ENCODE peak calls at places on chromosomes 1 and 21, in eight cellular contexts. D is GM23338; A is uterus; J is right lobe of liver; R is dermis blood vessel endothelial cell; N is effector CD4-positive, alpha-beta T cell; Z is stimulated activated CD4-positive, alpha-beta T cell treated with anti-CD3 and anti-CD28 coated beads, Interleukin-4, amount 100 ng/mL, for 48 hours; U is CD4-positive, alpha-beta memory T cell. K is an unnamed sample.

GRCh38 chr1:158952416-158952815 is 21.1 kb downstream of the PYHIN1 start:
- DNase-seq in D (no peak), A (no peak), J (no peak), R (no peak), N (no peak), Z (no peak), U (no peak), K (no peak)

GRCh38 chr1:156657971-156658319 is 16.0 kb downstream of the BCAN start:
- DNase-seq in D (no peak), A (no peak), J (no peak), R (no peak), N (no peak), Z (no peak), U (no peak), K (no peak)

GRCh38 chr21:35423694-35424093 is 374.6 kb upstream of the RUNX1 start:
- DNase-seq in D (no peak), A (no peak), J (no peak), R (peak; percentile 7), N (no peak), Z (no peak), U (no peak), K (no peak)

GRCh38 chr1:63980706-63981407 is 207.0 kb downstream of the ROR1 start:
- DNase-seq in D (no peak), A (no peak), J (no peak), R (no peak), N (no peak), Z (no peak), U (no peak), K (no peak)

GRCh38 chr1:218557731-218558130 is 212.6 kb downstream of the TGFB2 start:
- DNase-seq in D (peak; percentile 5), A (no peak), J (peak; percentile 44), R (peak; percentile 97), N (no peak), Z (no peak), U (no peak), K (no peak)

GRCh38 chr1:227333423-227333822 is 15.1 kb upstream of the CDC42BPA start:
- DNase-seq in D (no peak), A (no peak), J (no peak), R (no peak), N (no peak), Z (no peak), U (no peak), K (no peak)

GRCh38 chr1:238457610-238458009 is 566.9 kb upstream of the ZP4 start:
- DNase-seq in D (no peak), A (no peak), J (no peak), R (no peak), N (no peak), Z (no peak), U (no peak), K (no peak)

GRCh38 chr1:213820362-213821149 is 167.2 kb upstream of the PROX1 start:
- DNase-seq in D (no peak), A (no peak), J (no peak), R (no peak), N (no peak), Z (no peak), U (no peak), K (no peak)

GRCh38 chr1:89910268-89910667 is 84.6 kb upstream of the ZNF326 start:
- DNase-seq in D (no peak), A (no peak), J (no peak), R (no peak), N (no peak), Z (no peak), U (no peak), K (no peak)

GRCh38 chr1:58848818-58849411 is 65.1 kb upstream of the JUN start:
- DNase-seq in D (peak; percentile 6), A (peak; percentile 76), J (no peak), R (peak; percentile 96), N (no peak), Z (no peak), U (no peak), K (peak; percentile 95)

GRCh38 chr1:248863011-248863881 is 4.4 kb upstream of the ZNF692 start:
- DNase-seq in D (peak; percentile 79), A (peak; percentile 85), J (peak; percentile 86), R (peak; percentile 71), N (peak; percentile 79), Z (peak; percentile 82), U (peak; percentile 76), K (no peak)

GRCh38 chr1:3727825-3728776 is 24.1 kb upstream of the CCDC27 start:
- DNase-seq in D (no peak), A (no peak), J (no peak), R (no peak), N (no peak), Z (no peak), U (no peak), K (no peak)

GRCh38 chr21:44449473-44450363 is 5.6 kb upstream of the LRRC3 start:
- DNase-seq in D (no peak), A (no peak), J (no peak), R (no peak), N (no peak), Z (no peak), U (no peak), K (no peak)

GRCh38 chr1:85681087-85681486 is 27.1 kb downstream of the ZNHIT6 start:
- DNase-seq in D (no peak), A (no peak), J (no peak), R (peak; percentile 78), N (no peak), Z (no peak), U (no peak), K (no peak)

GRCh38 chr1:42055061-42055460 is 98.1 kb upstream of the GUCA2B start:
- DNase-seq in D (no peak), A (no peak), J (no peak), R (no peak), N (no peak), Z (no peak), U (no peak), K (no peak)

GRCh38 chr1:246750752-246751151 is 26.5 kb downstream of the SCCPDH start:
- DNase-seq in D (no peak), A (no peak), J (no peak), R (no peak), N (no peak), Z (no peak), U (no peak), K (no peak)

GRCh38 chr1:19597463-19598309 is 46.4 kb upstream of the NBL1 start:
- DNase-seq in D (peak; percentile 54), A (no peak), J (no peak), R (peak; percentile 76), N (peak; percentile 62), Z (no peak), U (peak; percentile 80), K (no peak)

GRCh38 chr1:34292472-34292871 is 115.8 kb downstream of the C1orf94 start:
- DNase-seq in D (peak; percentile 23), A (no peak), J (no peak), R (no peak), N (no peak), Z (no peak), U (no peak), K (no peak)

GRCh38 chr21:41953831-41954653 is at the start of gene C2CD2:
- DNase-seq in D (peak; percentile 78), A (peak; percentile 75), J (peak; percentile 82), R (peak; percentile 84), N (no peak), Z (peak; percentile 17), U (no peak), K (no peak)

GRCh38 chr1:226887006-226887405 is 16.6 kb downstream of the PSEN2 start:
- DNase-seq in D (no peak), A (no peak), J (no peak), R (no peak), N (no peak), Z (no peak), U (no peak), K (no peak)

GRCh38 chr1:16716691-16717173 is 23.6 kb upstream of the RNU1-4 start:
- DNase-seq in D (no peak), A (no peak), J (peak; percentile 48), R (no peak), N (no peak), Z (no peak), U (no peak), K (no peak)

GRCh38 chr1:183331095-183331742 is 87.0 kb downstream of the NMNAT2 start:
- DNase-seq in D (peak; percentile 66), A (no peak), J (no peak), R (no peak), N (no peak), Z (no peak), U (no peak), K (no peak)

GRCh38 chr1:92094595-92094994 is 14.4 kb downstream of the BTBD8 start:
- DNase-seq in D (peak; percentile 3), A (no peak), J (no peak), R (no peak), N (no peak), Z (no peak), U (no peak), K (no peak)

GRCh38 chr1:32724678-32725594 is 22.4 kb upstream of the SYNC start:
- DNase-seq in D (peak; percentile 72), A (peak; percentile 39), J (no peak), R (peak; percentile 88), N (no peak), Z (peak; percentile 13), U (no peak), K (peak; percentile 69)

GRCh38 chr1:172120381-172120780 is 279.1 kb downstream of the DNM3 start:
- DNase-seq in D (no peak), A (no peak), J (no peak), R (no peak), N (no peak), Z (no peak), U (no peak), K (no peak)

GRCh38 chr1:236354330-236355147 is 39.5 kb upstream of the EDARADD start:
- DNase-seq in D (no peak), A (no peak), J (no peak), R (no peak), N (no peak), Z (no peak), U (no peak), K (no peak)

GRCh38 chr21:44695176-44695575 is 1.8 kb upstream of the KRTAP10-12 start:
- DNase-seq in D (no peak), A (no peak), J (no peak), R (no peak), N (no peak), Z (no peak), U (no peak), K (no peak)

GRCh38 chr1:96116707-96117106 is 604.9 kb upstream of the PTBP2 start:
- DNase-seq in D (no peak), A (no peak), J (no peak), R (no peak), N (no peak), Z (no peak), U (no peak), K (peak; percentile 57)

GRCh38 chr1:216765346-216766300 is 42.4 kb upstream of the ESRRG start:
- DNase-seq in D (no peak), A (no peak), J (no peak), R (no peak), N (no peak), Z (no peak), U (no peak), K (no peak)

GRCh38 chr1:13813398-13814012 is 113.5 kb downstream of the PRDM2 start:
- DNase-seq in D (peak; percentile 78), A (no peak), J (peak; percentile 49), R (peak; percentile 45), N (peak; percentile 52), Z (peak; percentile 54), U (peak; percentile 38), K (no peak)

GRCh38 chr1:60133848-60134247 is 60.3 kb upstream of the C1orf87 start:
- DNase-seq in D (no peak), A (no peak), J (no peak), R (no peak), N (no peak), Z (no peak), U (no peak), K (no peak)

GRCh38 chr1:19676438-19676922 is 11.8 kb downstream of the HTR6 start:
- DNase-seq in D (peak; percentile 94), A (peak; percentile 65), J (no peak), R (peak; percentile 67), N (no peak), Z (no peak), U (no peak), K (no peak)

GRCh38 chr1:230752407-230752806 is 5.2 kb downstream of the CAPN9 start:
- DNase-seq in D (peak; percentile 75), A (no peak), J (no peak), R (no peak), N (no peak), Z (no peak), U (no peak), K (no peak)

GRCh38 chr1:54557956-54558355 is 9.9 kb downstream of the ACOT11 start:
- DNase-seq in D (no peak), A (no peak), J (no peak), R (no peak), N (no peak), Z (no peak), U (no peak), K (no peak)